ENCODE peak calls at places on chromosomes 5 and 9, in four cellular contexts. I is mammary epithelial cell, P is glomerular endothelial cell, M is fibroblast of mammary gland. H is an unnamed sample.

GRCh38 chr5:10987881-10988504 is 227.0 kb upstream of the DAP start:
- DNase-seq in M (peak), P (no peak), I (peak), H (peak)

GRCh38 chr5:176540476-176540899 is 3.3 kb upstream of the RNF44 start:
- DNase-seq in M (no peak), I (no peak), P (no peak), H (no peak)

GRCh38 chr5:138274189-138274853 is at the start of gene GFRA3:
- DNase-seq in M (no peak), P (no peak), I (no peak), H (no peak)

GRCh38 chr5:140764177-140765020 is 21.5 kb upstream of the PCDHA1 start:
- DNase-seq in M (no peak), I (no peak), P (no peak), H (no peak)

GRCh38 chr5:65013141-65013540 is 244.4 kb downstream of the CWC27 start:
- DNase-seq in M (peak), I (no peak), P (no peak), H (no peak)

GRCh38 chr5:151219789-151220188 is 4.1 kb downstream of the CCDC69 start:
- DNase-seq in P (no peak), M (no peak), I (no peak), H (no peak)

GRCh38 chr9:97388721-97389238 is 23.1 kb upstream of the TDRD7 start:
- DNase-seq in M (no peak), I (no peak), P (no peak), H (no peak)

GRCh38 chr9:122377241-122378164 is 6.7 kb downstream of the PTGS1 start:
- DNase-seq in P (no peak), I (no peak), M (no peak), H (no peak)

GRCh38 chr9:85172001-85172978 is 502.8 kb downstream of the NTRK2 start:
- DNase-seq in I (peak), M (no peak), P (no peak), H (no peak)

GRCh38 chr9:113446323-113446740 is 17.2 kb upstream of the RGS3 start:
- DNase-seq in I (peak), P (peak), M (peak), H (no peak)

GRCh38 chr5:138354387-138354786 is 1.9 kb downstream of the KDM3B start:
- DNase-seq in I (no peak), P (no peak), M (no peak), H (no peak)

GRCh38 chr5:73311291-73312110 is 137.1 kb downstream of the FOXD1 start:
- DNase-seq in I (peak), M (peak), P (no peak), H (peak)

GRCh38 chr5:172417983-172418630 is 36.2 kb downstream of the SH3PXD2B start:
- DNase-seq in I (peak), M (peak), P (no peak), H (peak)

GRCh38 chr9:109319072-109319630 is 1.7 kb downstream of the EPB41L4B start:
- DNase-seq in M (no peak), I (no peak), P (no peak), H (no peak)

GRCh38 chr5:83179966-83180365 is 102.6 kb downstream of the XRCC4 start:
- DNase-seq in I (no peak), M (peak), P (no peak), H (peak)

GRCh38 chr5:8843766-8844165 is 702.1 kb downstream of the SEMA5A start:
- DNase-seq in P (no peak), I (no peak), M (peak), H (no peak)

GRCh38 chr9:77659926-77660325 is 11.8 kb upstream of the GNA14 start:
- DNase-seq in M (no peak), P (no peak), I (no peak), H (no peak)

GRCh38 chr9:81649475-81649874 is 39.9 kb downstream of the TLE1 start:
- DNase-seq in I (no peak), P (no peak), M (no peak), H (no peak)

GRCh38 chr5:41120600-41120999 is 49.5 kb upstream of the MROH2B start:
- DNase-seq in I (no peak), M (no peak), P (no peak), H (no peak)

H was measured in retinal pigment epithelial cell.